ENCODE peak calls at places on chromosomes 4 and X, in seven cellular contexts. R, U, F, E, C, B and I are unnamed samples.

GRCh38 chr4:123667496-123667895 is 270.9 kb downstream of the SPRY1 start:
- DNase-seq in R (no peak), U (no peak), F (no peak), E (no peak), C (no peak), B (no peak), I (no peak)

GRCh38 chrX:120504569-120504968 is 35.5 kb upstream of the LAMP2 start:
- DNase-seq in R (no peak), U (no peak), F (no peak), E (no peak), C (no peak), B (no peak), I (no peak)

GRCh38 chr4:25862411-25863346 is at the start of gene SEL1L3:
- DNase-seq in R (peak), U (no peak), F (peak), E (no peak), C (peak), B (peak), I (peak)

GRCh38 chrX:150155396-150156048 is 207.6 kb upstream of the MAMLD1 start:
- DNase-seq in R (no peak), U (no peak), F (no peak), E (no peak), C (peak), B (no peak), I (no peak)

GRCh38 chr4:10114147-10114546 is 2.5 kb downstream of the WDR1 start:
- DNase-seq in R (no peak), U (no peak), F (no peak), E (no peak), C (no peak), B (no peak), I (no peak)

GRCh38 chr4:183635333-183635732 is 23.7 kb downstream of the RWDD4 start:
- DNase-seq in R (no peak), U (no peak), F (no peak), E (no peak), C (no peak), B (no peak), I (no peak)

GRCh38 chr4:141102367-141102766 is 30.9 kb downstream of the RNF150 start:
- DNase-seq in R (no peak), U (no peak), F (no peak), E (no peak), C (no peak), B (no peak), I (no peak)

GRCh38 chr4:85595796-85596559 is 121.0 kb downstream of the ARHGAP24 start:
- DNase-seq in R (no peak), U (no peak), F (no peak), E (no peak), C (no peak), B (no peak), I (no peak)

GRCh38 chrX:15953801-15954200 is 99.2 kb upstream of the AP1S2 start:
- DNase-seq in R (no peak), U (no peak), F (no peak), E (no peak), C (no peak), B (no peak), I (no peak)

GRCh38 chr4:186167605-186168004 is 23.8 kb upstream of the CYP4V2 start:
- DNase-seq in R (no peak), U (no peak), F (no peak), E (no peak), C (no peak), B (no peak), I (no peak)

GRCh38 chrX:72060196-72060974 is 71.3 kb downstream of the RTL5 start:
- DNase-seq in R (peak), U (no peak), F (no peak), E (no peak), C (no peak), B (no peak), I (no peak)

GRCh38 chr4:72779256-72779655 is 210.2 kb upstream of the ADAMTS3 start:
- DNase-seq in R (no peak), U (no peak), F (no peak), E (no peak), C (no peak), B (no peak), I (no peak)

GRCh38 chrX:123083924-123084323 is 100.2 kb upstream of the GRIA3 start:
- DNase-seq in R (no peak), U (no peak), F (no peak), E (no peak), C (no peak), B (no peak), I (no peak)

GRCh38 chr4:188444500-188444899 is 305.3 kb downstream of the TRIML1 start:
- DNase-seq in R (no peak), U (no peak), F (no peak), E (no peak), C (no peak), B (no peak), I (no peak)

GRCh38 chrX:50618788-50619558 is 148.3 kb upstream of the DGKK start:
- DNase-seq in R (no peak), U (no peak), F (no peak), E (no peak), C (peak), B (no peak), I (no peak)

GRCh38 chr4:21768349-21769310 is 179.9 kb downstream of the KCNIP4 start:
- DNase-seq in R (no peak), U (no peak), F (no peak), E (no peak), C (no peak), B (no peak), I (no peak)

GRCh38 chr4:128803783-128804182 is 5.7 kb upstream of the JADE1 start:
- DNase-seq in R (no peak), U (no peak), F (no peak), E (no peak), C (no peak), B (no peak), I (no peak)

DNA sequence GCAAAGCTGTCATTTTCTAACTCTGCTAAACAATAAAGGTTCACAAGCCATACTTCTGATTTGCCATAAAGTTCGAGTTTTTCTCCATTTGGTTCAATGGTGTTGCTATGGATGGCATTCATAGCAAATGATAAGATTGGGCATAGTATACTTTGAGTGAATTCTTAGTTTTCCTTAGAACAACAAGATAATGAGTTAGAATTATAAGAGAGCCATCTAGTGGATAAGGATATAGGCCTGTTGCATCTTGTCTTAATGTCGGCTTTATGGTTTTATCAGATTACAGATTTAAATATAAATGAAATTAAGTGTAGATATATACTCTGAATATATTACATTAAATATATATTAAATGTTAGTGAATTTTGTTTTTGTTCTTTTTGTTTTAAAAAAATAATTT is 644.6 kb downstream of the IL1RAPL1 start:
- DNase-seq in R (no peak), U (no peak), F (no peak), E (no peak), C (no peak), B (no peak), I (no peak)
- TF ChIP-seq CTCF in R (peak), U (no peak), F (no peak), E (no peak), C (peak), B (no peak), I (no peak)

DNA sequence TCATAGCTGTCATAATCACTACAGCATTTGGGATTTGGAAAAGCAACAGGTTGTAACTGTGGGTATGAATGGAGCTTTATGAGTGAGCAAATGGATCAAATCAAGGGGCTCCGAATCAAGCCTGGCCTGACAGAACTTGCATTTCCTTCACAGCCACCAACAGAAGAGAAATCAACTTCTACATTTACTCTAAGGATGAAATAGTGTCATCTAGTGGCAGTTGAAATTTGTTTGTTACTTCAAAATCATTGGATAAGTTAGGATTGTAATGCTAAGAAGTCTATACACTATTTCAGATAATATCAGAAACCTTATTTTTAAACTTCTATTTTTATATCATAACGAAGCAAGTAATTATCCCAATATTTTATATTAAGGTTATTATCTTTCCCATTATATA is 10.7 kb upstream of the WDR17 start:
- DNase-seq in R (no peak), U (no peak), F (no peak), E (no peak), C (no peak), B (no peak), I (no peak)
- TF ChIP-seq CTCF in R (no peak), U (no peak), F (no peak), E (no peak), C (peak), B (no peak), I (no peak)

DNA sequence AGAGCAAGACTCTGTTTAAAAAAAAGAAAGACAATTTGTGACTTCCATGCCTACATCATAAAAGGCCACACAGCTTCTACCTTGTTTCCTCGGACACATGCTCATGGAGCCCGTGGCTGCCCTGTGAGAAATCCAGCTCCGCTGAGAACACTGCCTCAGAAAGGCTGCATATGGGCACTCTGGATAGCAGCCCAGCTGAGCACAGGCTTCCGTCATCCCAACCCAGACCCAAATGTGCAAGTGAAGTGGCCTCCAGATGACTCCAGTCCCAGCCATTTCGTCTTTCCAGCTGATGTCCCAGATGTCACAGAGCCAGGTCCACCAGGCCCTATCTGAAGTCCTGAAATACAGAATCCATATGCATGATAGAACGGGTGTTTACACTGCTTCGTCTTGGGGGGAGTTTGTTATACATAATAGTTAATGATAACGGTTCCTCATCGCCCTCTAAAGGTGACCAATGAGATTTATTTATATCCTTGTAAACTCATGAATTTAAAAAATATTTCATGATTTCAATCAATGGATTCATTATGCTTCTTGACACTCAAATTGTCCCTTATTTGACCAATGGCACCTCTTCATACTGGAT is 72.7 kb upstream of the TRIM2 start:
- DNase-seq in R (peak), U (no peak), F (no peak), E (no peak), C (no peak), B (no peak), I (no peak)
- TF ChIP-seq CTCF in R (no peak), U (no peak), F (no peak), E (no peak), C (peak), B (no peak), I (no peak)

DNA sequence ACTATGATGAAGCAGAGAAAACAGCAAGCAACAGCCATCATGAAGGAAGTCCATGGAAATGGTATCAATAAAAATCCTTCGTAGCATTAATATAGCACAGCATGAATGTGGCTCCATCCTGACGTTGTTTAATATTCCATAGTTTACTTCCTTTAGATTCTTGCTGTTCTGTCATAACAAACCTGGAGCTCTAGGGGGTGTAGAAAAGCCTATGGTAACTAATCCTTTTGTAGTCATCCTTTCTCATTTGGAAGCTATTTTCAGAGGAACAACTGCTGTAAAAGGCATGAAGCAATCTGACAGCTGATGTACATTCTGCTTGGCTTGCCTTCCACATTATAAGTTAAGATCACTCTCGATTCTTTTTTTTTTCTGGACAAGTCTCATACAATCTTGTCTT is 909 bp downstream of the MYOZ2 start:
- DNase-seq in R (no peak), U (no peak), F (no peak), E (no peak), C (no peak), B (no peak), I (no peak)
- TF ChIP-seq CTCF in R (no peak), U (no peak), F (no peak), E (no peak), C (no peak), B (no peak), I (no peak)

GRCh38 chr4:7121861-7122653 is 54.2 kb upstream of the GRPEL1 start:
- DNase-seq in R (no peak), U (no peak), F (no peak), E (no peak), C (no peak), B (no peak), I (no peak)
- TF ChIP-seq CTCF in R (no peak), U (no peak), F (no peak), E (no peak), C (no peak), B (no peak), I (no peak)

DNA sequence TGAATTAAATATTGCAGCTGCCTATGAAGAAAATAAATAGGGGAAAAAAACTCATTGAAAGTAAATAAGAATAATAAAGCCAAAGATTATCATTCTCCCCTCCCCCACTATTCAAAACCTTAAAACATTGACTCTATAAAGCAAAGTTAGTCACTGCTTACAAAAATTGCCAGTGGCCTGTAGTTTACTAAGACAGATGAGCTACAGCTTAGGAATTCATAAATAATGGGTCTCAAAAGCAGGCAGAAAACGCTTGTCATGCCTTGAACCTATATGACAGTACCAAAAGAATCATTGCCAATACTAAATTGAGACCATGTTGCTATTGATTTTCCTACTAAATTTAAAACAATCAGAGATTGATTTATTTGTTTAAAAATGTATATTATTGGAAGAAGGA is 78.9 kb downstream of the SLC10A7 start:
- DNase-seq in R (no peak), U (no peak), F (no peak), E (no peak), C (no peak), B (no peak), I (no peak)
- TF ChIP-seq CTCF in R (no peak), U (no peak), F (no peak), E (no peak), C (no peak), B (no peak), I (no peak)

GRCh38 chr4:70538869-70539268 is 20.5 kb downstream of the AMTN start:
- DNase-seq in R (no peak), U (no peak), F (no peak), E (no peak), C (no peak), B (no peak), I (no peak)

GRCh38 chr4:70544279-70544870 is 26.0 kb downstream of the AMTN start:
- DNase-seq in R (no peak), U (no peak), F (no peak), E (no peak), C (no peak), B (no peak), I (no peak)
- TF ChIP-seq CTCF in R (peak), U (no peak), F (peak), E (no peak), C (peak), B (no peak), I (no peak)

GRCh38 chr4:171891038-171891437 is 77.8 kb downstream of the GALNTL6 start:
- DNase-seq in R (no peak), U (no peak), F (no peak), E (no peak), C (no peak), B (no peak), I (no peak)
- TF ChIP-seq CTCF in R (no peak), U (no peak), F (no peak), E (no peak), C (no peak), B (no peak), I (no peak)

GRCh38 chr4:138062929-138063328 is 179.2 kb downstream of the SLC7A11 start:
- DNase-seq in R (no peak), U (no peak), F (no peak), E (no peak), C (no peak), B (no peak), I (no peak)
- TF ChIP-seq CTCF in R (no peak), U (no peak), F (no peak), E (no peak), C (no peak), B (no peak), I (no peak)